ENCODE peak calls at places on chromosome 17, in four cellular contexts. X, M, C and N are unnamed samples.

GRCh38 chr17:55577011-55577586 is 65.8 kb upstream of the SMIM36 start:
- DNase-seq in M (no peak), C (no peak), X (peak; percentile 84), N (peak; percentile 79)

GRCh38 chr17:80262291-80262690 is 1.6 kb downstream of the RNF213 start:
- DNase-seq in C (no peak), M (no peak), X (no peak), N (peak; percentile 13)

GRCh38 chr17:1783271-1783670 is 21.4 kb downstream of the SERPINF1 start:
- DNase-seq in X (no peak), C (no peak), M (no peak), N (no peak)

GRCh38 chr17:68572138-68572842 is 28.9 kb downstream of the FAM20A start:
- DNase-seq in M (no peak), X (no peak), C (no peak), N (no peak)

GRCh38 chr17:55246583-55246982 is 18.2 kb upstream of the HLF start:
- DNase-seq in X (no peak), M (no peak), C (no peak), N (no peak)

GRCh38 chr17:19712436-19713004 is 3.9 kb downstream of the SLC47A2 start:
- DNase-seq in X (no peak), M (no peak), C (no peak), N (no peak)

GRCh38 chr17:69506489-69506888 is 92.0 kb downstream of the MAP2K6 start:
- DNase-seq in C (no peak), X (no peak), M (no peak), N (peak; percentile 2)

GRCh38 chr17:75346906-75347305 is 57.7 kb upstream of the SLC25A19 start:
- DNase-seq in M (no peak), X (peak; percentile 72), C (no peak), N (peak; percentile 23)

GRCh38 chr17:29546834-29547233 is 20.0 kb downstream of the ABHD15 start:
- DNase-seq in C (no peak), X (no peak), M (no peak), N (no peak)

GRCh38 chr17:82439829-82440365 is 10.7 kb downstream of the CYBC1 start:
- DNase-seq in X (no peak), C (no peak), M (no peak), N (no peak)

GRCh38 chr17:70552230-70552981 is 383.1 kb downstream of the KCNJ2 start:
- DNase-seq in M (peak; percentile 53), X (peak; percentile 49), C (no peak), N (peak; percentile 38)

GRCh38 chr17:79615446-79615845 is 4.6 kb upstream of the RBFOX3 start:
- DNase-seq in C (no peak), X (no peak), M (no peak), N (no peak)

GRCh38 chr17:19724501-19725420 is 8.4 kb upstream of the SLC47A2 start:
- DNase-seq in X (no peak), C (no peak), M (no peak), N (no peak)

GRCh38 chr17:56893503-56893902 is 20.3 kb downstream of the TRIM25 start:
- DNase-seq in M (no peak), X (no peak), C (no peak), N (no peak)

GRCh38 chr17:14143678-14144077 is 74.4 kb downstream of the COX10 start:
- DNase-seq in M (peak; percentile 12), C (no peak), X (peak; percentile 15), N (no peak)

GRCh38 chr17:77959926-77960521 is 1.5 kb downstream of the TNRC6C start:
- DNase-seq in M (peak; percentile 45), X (peak; percentile 60), C (no peak), N (peak; percentile 35)